ENCODE peak calls at places on chromosomes 12 and 14, in eight cellular contexts. K, U, M, C, V, D, S and A are unnamed samples.

GRCh38 chr14:102982852-102983470 is 60.5 kb downstream of the AMN start:
- DNase-seq in K (no peak), U (no peak), M (no peak), C (no peak), V (no peak), D (no peak), S (no peak), A (no peak)

GRCh38 chr12:92779902-92780301 is 77.1 kb downstream of the PLEKHG7 start:
- DNase-seq in K (no peak), U (no peak), M (no peak), C (no peak), V (no peak), D (no peak), S (no peak), A (no peak)

GRCh38 chr14:43041207-43041606 is 1434.5 kb downstream of the LRFN5 start:
- DNase-seq in K (no peak), U (no peak), M (no peak), C (no peak), V (no peak), D (no peak), S (no peak), A (no peak)

GRCh38 chr14:91363776-91364523 is 53.7 kb downstream of the CCDC88C start:
- DNase-seq in K (no peak), U (no peak), M (no peak), C (no peak), V (no peak), D (no peak), S (no peak), A (no peak)

GRCh38 chr14:102988054-102988453 is 65.6 kb downstream of the AMN start:
- DNase-seq in K (no peak), U (no peak), M (no peak), C (no peak), V (no peak), D (no peak), S (no peak), A (no peak)

GRCh38 chr12:62917939-62918338 is 17.0 kb downstream of the PPM1H start:
- DNase-seq in K (no peak), U (no peak), M (no peak), C (no peak), V (no peak), D (no peak), S (no peak), A (no peak)

GRCh38 chr14:77315115-77315944 is 5.4 kb downstream of the POMT2 start:
- DNase-seq in K (no peak), U (no peak), M (no peak), C (no peak), V (no peak), D (no peak), S (no peak), A (no peak)

GRCh38 chr12:130557876-130558770 is 158.0 kb downstream of the RIMBP2 start:
- DNase-seq in K (no peak), U (no peak), M (no peak), C (no peak), V (no peak), D (no peak), S (no peak), A (no peak)

GRCh38 chr14:33120966-33121365 is 182.3 kb downstream of the NPAS3 start:
- DNase-seq in K (no peak), U (no peak), M (no peak), C (no peak), V (no peak), D (no peak), S (no peak), A (no peak)

GRCh38 chr14:43481864-43482263 is 1025.2 kb downstream of the FSCB start:
- DNase-seq in K (no peak), U (no peak), M (no peak), C (no peak), V (no peak), D (no peak), S (no peak), A (no peak)